ENCODE peak calls at places on chromosomes 2 and 18, in seven cellular contexts. C, J, U, S, X, V and G are unnamed samples.

GRCh38 chr2:217685255-217685605 is 317.6 kb downstream of the TNS1 start:
- DNase-seq in X (no peak), U (peak), J (no peak), C (no peak), V (peak), S (no peak), G (no peak)

GRCh38 chr18:5238371-5238758 is 41.3 kb upstream of the AKAIN1 start:
- DNase-seq in J (no peak), V (no peak), C (no peak), S (no peak), U (no peak), X (no peak), G (peak)

GRCh38 chr2:84900951-84901350 is 4.5 kb upstream of the TMSB10 start:
- DNase-seq in U (no peak), J (no peak), V (no peak), X (no peak), S (no peak), C (no peak), G (no peak)

GRCh38 chr18:63073481-63073880 is 246.1 kb downstream of the BCL2 start:
- DNase-seq in V (no peak), J (no peak), X (no peak), C (no peak), U (no peak), S (no peak), G (no peak)

GRCh38 chr2:218970916-218971315 is 11.4 kb downstream of the CDK5R2 start:
- DNase-seq in X (no peak), J (no peak), C (no peak), V (no peak), U (no peak), S (no peak), G (no peak)

GRCh38 chr18:76468345-76469275 is 26.4 kb downstream of the ZNF516 start:
- DNase-seq in C (no peak), U (no peak), S (no peak), V (no peak), J (no peak), X (no peak), G (no peak)

GRCh38 chr18:9827211-9827855 is 58.4 kb upstream of the TXNDC2 start:
- DNase-seq in S (no peak), V (no peak), X (no peak), U (no peak), J (no peak), C (no peak), G (no peak)

GRCh38 chr2:216408426-216409315 is 3.6 kb upstream of the SMARCAL1 start:
- DNase-seq in X (no peak), V (no peak), J (no peak), C (no peak), S (no peak), U (no peak), G (no peak)

GRCh38 chr2:226797989-226798421 is 1.6 kb downstream of the IRS1 start:
- DNase-seq in J (no peak), V (no peak), C (no peak), S (no peak), X (no peak), U (no peak), G (peak)

GRCh38 chr18:40938615-40939014 is 1016.4 kb upstream of the PIK3C3 start:
- DNase-seq in V (no peak), C (no peak), X (no peak), S (no peak), J (no peak), U (no peak), G (no peak)

GRCh38 chr2:2879776-2880175 is 497.8 kb downstream of the EIPR1 start:
- DNase-seq in C (no peak), V (no peak), J (no peak), U (no peak), S (no peak), X (no peak), G (no peak)

GRCh38 chr18:13387856-13388548 is 169.4 kb downstream of the LDLRAD4 start:
- DNase-seq in U (peak), J (no peak), X (no peak), C (no peak), S (no peak), V (peak), G (no peak)